ENCODE peak calls at places on chromosomes 11 and 22, in seven cellular contexts. W, C, R, B, L, Q and Y are unnamed samples.

GRCh38 chr22:33018232-33018864 is 39.8 kb downstream of the SYN3 start:
- DNase-seq in W (peak), C (peak), R (no peak), B (peak), L (peak), Q (no peak), Y (peak)

GRCh38 chr22:43533131-43533530 is 121.3 kb downstream of the MPPED1 start:
- DNase-seq in W (no peak), C (no peak), R (no peak), B (no peak), L (no peak), Q (no peak), Y (no peak)

GRCh38 chr11:1391165-1392010 is 1.7 kb downstream of the BRSK2 start:
- DNase-seq in W (no peak), C (peak), R (peak), B (no peak), L (no peak), Q (no peak), Y (no peak)

GRCh38 chr22:42289671-42290269 is 19.3 kb upstream of the TCF20 start:
- DNase-seq in W (no peak), C (no peak), R (no peak), B (no peak), L (no peak), Q (peak), Y (no peak)

GRCh38 chr11:68855205-68855978 is 13.7 kb upstream of the CPT1A start:
- DNase-seq in W (peak), C (peak), R (no peak), B (no peak), L (peak), Q (peak), Y (no peak)

GRCh38 chr11:131737357-131737756 is 366.9 kb downstream of the NTM start:
- DNase-seq in W (no peak), C (no peak), R (no peak), B (no peak), L (no peak), Q (no peak), Y (no peak)

GRCh38 chr22:50530857-50531545 is 1.2 kb upstream of the TYMP start:
- DNase-seq in W (peak), C (peak), R (peak), B (peak), L (peak), Q (peak), Y (peak)

GRCh38 chr11:102666331-102666957 is 39.1 kb downstream of the MMP27 start:
- DNase-seq in W (peak), C (peak), R (peak), B (peak), L (no peak), Q (no peak), Y (peak)

GRCh38 chr11:104705475-104706195 is 192.6 kb downstream of the CASP12 start:
- DNase-seq in W (peak), C (peak), R (no peak), B (peak), L (peak), Q (peak), Y (peak)

GRCh38 chr11:72224587-72225410 is at the start of gene INPPL1:
- DNase-seq in W (peak), C (peak), R (no peak), B (no peak), L (peak), Q (peak), Y (no peak)

GRCh38 chr11:65793144-65793581 is 6.3 kb downstream of the OVOL1 start:
- DNase-seq in W (peak), C (no peak), R (no peak), B (no peak), L (no peak), Q (no peak), Y (peak)

GRCh38 chr11:1207451-1208360 is 15.2 kb upstream of the MUC5B start:
- DNase-seq in W (no peak), C (no peak), R (no peak), B (no peak), L (no peak), Q (peak), Y (no peak)

GRCh38 chr11:69393865-69394233 is 87.6 kb upstream of the LINC01488 start:
- DNase-seq in W (no peak), C (no peak), R (no peak), B (no peak), L (no peak), Q (peak), Y (no peak)

GRCh38 chr11:45252134-45252856 is 33.8 kb downstream of the SYT13 start:
- DNase-seq in W (peak), C (peak), R (peak), B (no peak), L (peak), Q (no peak), Y (no peak)

GRCh38 chr11:118638726-118639125 is 31.3 kb downstream of the PHLDB1 start:
- DNase-seq in W (no peak), C (no peak), R (no peak), B (no peak), L (no peak), Q (no peak), Y (no peak)

GRCh38 chr11:10441021-10441523 is 14.0 kb upstream of the AMPD3 start:
- DNase-seq in W (no peak), C (no peak), R (no peak), B (no peak), L (no peak), Q (no peak), Y (no peak)

GRCh38 chr11:44398266-44399045 is 88.5 kb upstream of the ALX4 start:
- DNase-seq in W (no peak), C (no peak), R (no peak), B (no peak), L (no peak), Q (no peak), Y (no peak)

GRCh38 chr11:58070585-58070984 is 39.8 kb downstream of the OR6Q1 start:
- DNase-seq in W (no peak), C (no peak), R (no peak), B (no peak), L (no peak), Q (no peak), Y (no peak)

GRCh38 chr11:5007561-5007960 is 12.9 kb downstream of the OR51L1 start:
- DNase-seq in W (no peak), C (no peak), R (no peak), B (no peak), L (no peak), Q (no peak), Y (no peak)

GRCh38 chr22:30694638-30695350 is at the start of gene OSBP2:
- DNase-seq in W (peak), C (peak), R (no peak), B (no peak), L (peak), Q (peak), Y (no peak)

GRCh38 chr11:100687032-100687629 is at the start of gene ARHGAP42:
- DNase-seq in W (peak), C (peak), R (no peak), B (peak), L (peak), Q (peak), Y (no peak)

GRCh38 chr11:16958833-16959232 is 55.4 kb downstream of the PLEKHA7 start:
- DNase-seq in W (peak), C (no peak), R (peak), B (no peak), L (no peak), Q (no peak), Y (no peak)

GRCh38 chr11:28666632-28667031 is 558.4 kb downstream of the METTL15 start:
- DNase-seq in W (no peak), C (no peak), R (no peak), B (no peak), L (no peak), Q (no peak), Y (no peak)

GRCh38 chr11:38582756-38583155 is 1984.7 kb upstream of the RAG2 start:
- DNase-seq in W (no peak), C (no peak), R (no peak), B (no peak), L (no peak), Q (no peak), Y (no peak)

GRCh38 chr11:118699508-118700220 is 20.2 kb upstream of the TREH start:
- DNase-seq in W (no peak), C (no peak), R (no peak), B (no peak), L (no peak), Q (no peak), Y (no peak)

GRCh38 chr11:123194308-123195181 is 503 bp downstream of the CLMP start:
- DNase-seq in W (no peak), C (no peak), R (no peak), B (no peak), L (peak), Q (no peak), Y (no peak)

GRCh38 chr11:115256326-115257197 is 247.7 kb downstream of the CADM1 start:
- DNase-seq in W (peak), C (peak), R (peak), B (no peak), L (no peak), Q (peak), Y (no peak)